ENCODE peak calls at places on chromosomes 5 and 9, in ten cellular contexts. B, L, R, M, T, W, I, U, F and S are unnamed samples.

GRCh38 chr5:151134228-151134627 is 23.4 kb downstream of the ANXA6 start:
- DNase-seq in R (no peak), L (no peak), T (no peak), W (no peak), I (no peak), U (no peak), F (no peak), B (no peak), M (no peak), S (no peak)

GRCh38 chr9:110844121-110844520 is 175.5 kb downstream of the MUSK start:
- DNase-seq in R (peak), I (no peak), W (no peak), U (no peak), F (no peak), B (peak), M (no peak), L (no peak), T (no peak), S (no peak)

GRCh38 chr5:57499262-57500050 is 16.8 kb upstream of the ACTBL2 start:
- DNase-seq in L (no peak), I (peak), R (peak), T (peak), F (peak), W (no peak), U (no peak), M (peak), B (peak), S (peak)

GRCh38 chr5:139969318-139969717 is 73.8 kb downstream of the NRG2 start:
- DNase-seq in R (no peak), T (no peak), F (no peak), M (no peak), I (no peak), L (no peak), B (no peak), W (no peak), U (no peak), S (no peak)

GRCh38 chr5:39302507-39302906 is 61.8 kb downstream of the C9 start:
- DNase-seq in W (no peak), T (no peak), B (no peak), R (no peak), I (no peak), L (no peak), M (no peak), F (no peak), U (no peak), S (no peak)

GRCh38 chr9:123423036-123423640 is 67.1 kb downstream of the CRB2 start:
- DNase-seq in L (no peak), R (no peak), B (no peak), I (no peak), M (no peak), W (no peak), U (no peak), T (no peak), F (no peak), S (no peak)

GRCh38 chr5:126808619-126809018 is 31.7 kb downstream of the LMNB1 start:
- DNase-seq in W (no peak), U (no peak), M (peak), F (peak), T (no peak), B (peak), R (peak), L (peak), I (peak), S (no peak)

GRCh38 chr9:76137941-76138340 is 247.5 kb downstream of the PCSK5 start:
- DNase-seq in T (no peak), F (no peak), W (no peak), I (no peak), M (no peak), R (peak), B (no peak), U (no peak), L (no peak), S (no peak)

GRCh38 chr5:170378740-170379139 is 10.4 kb downstream of the KCNMB1 start:
- DNase-seq in B (no peak), L (no peak), I (no peak), U (no peak), W (no peak), M (no peak), R (no peak), T (no peak), F (no peak), S (no peak)

GRCh38 chr5:141182248-141182647 is at the start of gene PCDHB16:
- DNase-seq in F (no peak), I (no peak), B (peak), R (peak), U (peak), M (no peak), W (no peak), L (no peak), T (peak), S (no peak)

GRCh38 chr5:73812962-73813588 is 187.1 kb downstream of the ARHGEF28 start:
- DNase-seq in U (no peak), I (no peak), B (no peak), M (no peak), R (no peak), W (no peak), L (no peak), F (no peak), T (no peak), S (no peak)

GRCh38 chr5:3852154-3852930 is 256.7 kb downstream of the IRX1 start:
- DNase-seq in W (no peak), R (no peak), M (no peak), F (no peak), I (no peak), U (no peak), L (no peak), B (no peak), T (no peak), S (no peak)

GRCh38 chr9:137878957-137879555 is 1.5 kb downstream of the CACNA1B start:
- DNase-seq in B (no peak), W (no peak), L (no peak), F (no peak), I (no peak), R (no peak), M (no peak), T (no peak), U (no peak), S (no peak)

GRCh38 chr9:80359941-80360881 is 788.4 kb downstream of the TLE4 start:
- DNase-seq in L (no peak), M (no peak), T (no peak), I (no peak), W (no peak), R (no peak), F (no peak), B (no peak), U (no peak), S (no peak)

GRCh38 chr9:4237748-4238511 is 61.9 kb downstream of the GLIS3 start:
- DNase-seq in R (no peak), B (peak), U (no peak), T (no peak), M (no peak), W (no peak), I (peak), F (no peak), L (no peak), S (peak)

GRCh38 chr5:35285011-35285410 is 54.7 kb upstream of the PRLR start:
- DNase-seq in M (no peak), F (no peak), U (no peak), B (no peak), R (no peak), L (no peak), W (no peak), I (no peak), T (no peak), S (no peak)

GRCh38 chr9:95815153-95815552 is 60.3 kb upstream of the ERCC6L2 start:
- DNase-seq in T (no peak), F (no peak), R (peak), M (no peak), U (no peak), L (no peak), B (no peak), W (no peak), I (no peak), S (no peak)

GRCh38 chr9:90034071-90034470 is 429.3 kb downstream of the GADD45G start:
- DNase-seq in I (no peak), R (no peak), U (no peak), B (no peak), M (no peak), F (no peak), T (no peak), W (no peak), L (no peak), S (no peak)

GRCh38 chr9:97706246-97706645 is 9.1 kb upstream of the XPA start:
- DNase-seq in R (peak), F (no peak), M (no peak), L (no peak), U (no peak), I (no peak), W (no peak), B (no peak), T (no peak), S (no peak)